ENCODE peak calls at places on chromosomes 11 and 22, in six cellular contexts. One of them, this sample, is unnamed.

GRCh38 chr11:23976776-23977380 is 520.0 kb upstream of the LUZP2 start:
- DNase-seq in activated naive CD8-positive, alpha-beta T cell treated with anti-CD3 and anti-CD28 coated beads for 36 hours: no peak
- DNase-seq in HEK293T: no peak
- DNase-seq in posterior cingulate gyrus: no peak
- DNase-seq in neural progenitor cell: no peak
- DNase-seq in CD4-positive, CD25-positive, alpha-beta regulatory T cell: no peak
- DNase-seq in this sample: no peak

GRCh38 chr11:111801135-111801534 is 34.9 kb upstream of the PPP2R1B start:
- DNase-seq in activated naive CD8-positive, alpha-beta T cell treated with anti-CD3 and anti-CD28 coated beads for 36 hours: no peak
- DNase-seq in HEK293T: no peak
- DNase-seq in posterior cingulate gyrus: no peak
- DNase-seq in neural progenitor cell: no peak
- DNase-seq in CD4-positive, CD25-positive, alpha-beta regulatory T cell: no peak
- DNase-seq in this sample: no peak

GRCh38 chr22:29830585-29830984 is 7.5 kb downstream of the ASCC2 start:
- DNase-seq in activated naive CD8-positive, alpha-beta T cell treated with anti-CD3 and anti-CD28 coated beads for 36 hours: no peak
- DNase-seq in HEK293T: no peak
- DNase-seq in posterior cingulate gyrus: no peak
- DNase-seq in neural progenitor cell: no peak
- DNase-seq in CD4-positive, CD25-positive, alpha-beta regulatory T cell: no peak
- DNase-seq in this sample: no peak

GRCh38 chr11:28110108-28110838 is 2.1 kb downstream of the METTL15 start:
- DNase-seq in activated naive CD8-positive, alpha-beta T cell treated with anti-CD3 and anti-CD28 coated beads for 36 hours: peak
- DNase-seq in HEK293T: peak
- DNase-seq in posterior cingulate gyrus: peak
- DNase-seq in neural progenitor cell: peak
- DNase-seq in CD4-positive, CD25-positive, alpha-beta regulatory T cell: peak
- DNase-seq in this sample: peak

GRCh38 chr22:41382098-41382578 is 396 bp downstream of the TEF start:
- DNase-seq in activated naive CD8-positive, alpha-beta T cell treated with anti-CD3 and anti-CD28 coated beads for 36 hours: peak
- DNase-seq in HEK293T: peak
- DNase-seq in posterior cingulate gyrus: peak
- DNase-seq in neural progenitor cell: peak
- DNase-seq in CD4-positive, CD25-positive, alpha-beta regulatory T cell: peak
- DNase-seq in this sample: peak

GRCh38 chr11:819129-819931 is 616 bp downstream of the PNPLA2 start:
- DNase-seq in activated naive CD8-positive, alpha-beta T cell treated with anti-CD3 and anti-CD28 coated beads for 36 hours: peak
- DNase-seq in HEK293T: peak
- DNase-seq in posterior cingulate gyrus: peak
- DNase-seq in neural progenitor cell: peak
- DNase-seq in CD4-positive, CD25-positive, alpha-beta regulatory T cell: peak
- DNase-seq in this sample: peak

GRCh38 chr11:95338430-95338991 is 107.5 kb upstream of the SESN3 start:
- DNase-seq in activated naive CD8-positive, alpha-beta T cell treated with anti-CD3 and anti-CD28 coated beads for 36 hours: peak
- DNase-seq in HEK293T: no peak
- DNase-seq in posterior cingulate gyrus: peak
- DNase-seq in neural progenitor cell: no peak
- DNase-seq in CD4-positive, CD25-positive, alpha-beta regulatory T cell: no peak
- DNase-seq in this sample: no peak

GRCh38 chr22:36365020-36365411 is 22.8 kb downstream of the MYH9 start:
- DNase-seq in activated naive CD8-positive, alpha-beta T cell treated with anti-CD3 and anti-CD28 coated beads for 36 hours: peak
- DNase-seq in HEK293T: no peak
- DNase-seq in posterior cingulate gyrus: no peak
- DNase-seq in neural progenitor cell: peak
- DNase-seq in CD4-positive, CD25-positive, alpha-beta regulatory T cell: peak
- DNase-seq in this sample: peak

GRCh38 chr11:123899792-123900191 is 2.2 kb upstream of the OR8D4 start:
- DNase-seq in activated naive CD8-positive, alpha-beta T cell treated with anti-CD3 and anti-CD28 coated beads for 36 hours: no peak
- DNase-seq in HEK293T: no peak
- DNase-seq in posterior cingulate gyrus: no peak
- DNase-seq in neural progenitor cell: no peak
- DNase-seq in CD4-positive, CD25-positive, alpha-beta regulatory T cell: no peak
- DNase-seq in this sample: no peak

This sample was measured in GM13977.